ENCODE peak calls at places on chromosome 11, in six cellular contexts. One of them, this sample, is unnamed.

GRCh38 chr11:11155962-11156815 is 196.9 kb downstream of the CSNK2A3 start:
- DNase-seq in HepG2: no peak
- DNase-seq in K562: peak; percentile 77
- DNase-seq in GM12878: no peak
- DNase-seq in SK-N-SH: peak; percentile 54
- DNase-seq in H1: peak; percentile 95
- DNase-seq in this sample: peak; percentile 9

GRCh38 chr11:68501813-68502212 is 41.3 kb downstream of the PPP6R3 start:
- DNase-seq in SK-N-SH: no peak
- DNase-seq in H1: no peak
- DNase-seq in GM12878: no peak
- DNase-seq in HepG2: no peak
- DNase-seq in K562: no peak
- DNase-seq in this sample: no peak

GRCh38 chr11:115453158-115453557 is 51.1 kb downstream of the CADM1 start:
- DNase-seq in H1: no peak
- DNase-seq in HepG2: no peak
- DNase-seq in SK-N-SH: no peak
- DNase-seq in K562: no peak
- DNase-seq in GM12878: no peak
- DNase-seq in this sample: no peak

GRCh38 chr11:102622258-102622657 is 2.9 kb downstream of the MMP20 start:
- DNase-seq in SK-N-SH: no peak
- DNase-seq in H1: no peak
- DNase-seq in GM12878: no peak
- DNase-seq in K562: no peak
- DNase-seq in HepG2: peak; percentile 45
- DNase-seq in this sample: no peak

GRCh38 chr11:71491531-71492329 is 35.3 kb upstream of the KRTAP5-7 start:
- DNase-seq in H1: peak; percentile 28
- DNase-seq in HepG2: no peak
- DNase-seq in GM12878: no peak
- DNase-seq in SK-N-SH: no peak
- DNase-seq in K562: no peak
- DNase-seq in this sample: no peak

GRCh38 chr11:117319214-117319840 is 3.3 kb upstream of the BACE1 start:
- DNase-seq in GM12878: no peak
- DNase-seq in HepG2: no peak
- DNase-seq in SK-N-SH: no peak
- DNase-seq in K562: no peak
- DNase-seq in H1: no peak
- DNase-seq in this sample: no peak

GRCh38 chr11:113201055-113201818 is 113.1 kb upstream of the TTC12 start:
- DNase-seq in K562: no peak
- DNase-seq in SK-N-SH: peak; percentile 72
- DNase-seq in HepG2: no peak
- DNase-seq in H1: no peak
- DNase-seq in GM12878: no peak
- DNase-seq in this sample: no peak

GRCh38 chr11:76083563-76084451 is 122.5 kb downstream of the WNT11 start:
- DNase-seq in H1: no peak
- DNase-seq in K562: no peak
- DNase-seq in SK-N-SH: no peak
- DNase-seq in GM12878: no peak
- DNase-seq in HepG2: no peak
- DNase-seq in this sample: no peak

GRCh38 chr11:8671651-8672062 is 10.8 kb downstream of the TRIM66 start:
- DNase-seq in SK-N-SH: no peak
- DNase-seq in GM12878: no peak
- DNase-seq in HepG2: no peak
- DNase-seq in H1: no peak
- DNase-seq in K562: no peak
- DNase-seq in this sample: no peak

GRCh38 chr11:70124321-70125061 is 46.4 kb downstream of the ANO1 start:
- DNase-seq in K562: no peak
- DNase-seq in GM12878: no peak
- DNase-seq in HepG2: no peak
- DNase-seq in SK-N-SH: no peak
- DNase-seq in H1: no peak
- DNase-seq in this sample: no peak

GRCh38 chr11:47943721-47944554 is 36.4 kb upstream of the PTPRJ start:
- DNase-seq in H1: peak; percentile 65
- DNase-seq in K562: peak; percentile 78
- DNase-seq in HepG2: no peak
- DNase-seq in SK-N-SH: no peak
- DNase-seq in GM12878: no peak
- DNase-seq in this sample: peak; percentile 70

GRCh38 chr11:47950396-47950795 is 30.0 kb upstream of the PTPRJ start:
- DNase-seq in SK-N-SH: no peak
- DNase-seq in K562: no peak
- DNase-seq in GM12878: peak; percentile 11
- DNase-seq in HepG2: no peak
- DNase-seq in H1: no peak
- DNase-seq in this sample: no peak

GRCh38 chr11:47944555-47945128 is 35.7 kb upstream of the PTPRJ start:
- DNase-seq in SK-N-SH: no peak
- DNase-seq in HepG2: no peak
- DNase-seq in K562: no peak
- DNase-seq in GM12878: no peak
- DNase-seq in H1: no peak
- DNase-seq in this sample: no peak

GRCh38 chr11:47948137-47948536 is 32.2 kb upstream of the PTPRJ start:
- DNase-seq in SK-N-SH: no peak
- DNase-seq in GM12878: no peak
- DNase-seq in K562: peak; percentile 70
- DNase-seq in H1: no peak
- DNase-seq in HepG2: no peak
- DNase-seq in this sample: no peak

DNA sequence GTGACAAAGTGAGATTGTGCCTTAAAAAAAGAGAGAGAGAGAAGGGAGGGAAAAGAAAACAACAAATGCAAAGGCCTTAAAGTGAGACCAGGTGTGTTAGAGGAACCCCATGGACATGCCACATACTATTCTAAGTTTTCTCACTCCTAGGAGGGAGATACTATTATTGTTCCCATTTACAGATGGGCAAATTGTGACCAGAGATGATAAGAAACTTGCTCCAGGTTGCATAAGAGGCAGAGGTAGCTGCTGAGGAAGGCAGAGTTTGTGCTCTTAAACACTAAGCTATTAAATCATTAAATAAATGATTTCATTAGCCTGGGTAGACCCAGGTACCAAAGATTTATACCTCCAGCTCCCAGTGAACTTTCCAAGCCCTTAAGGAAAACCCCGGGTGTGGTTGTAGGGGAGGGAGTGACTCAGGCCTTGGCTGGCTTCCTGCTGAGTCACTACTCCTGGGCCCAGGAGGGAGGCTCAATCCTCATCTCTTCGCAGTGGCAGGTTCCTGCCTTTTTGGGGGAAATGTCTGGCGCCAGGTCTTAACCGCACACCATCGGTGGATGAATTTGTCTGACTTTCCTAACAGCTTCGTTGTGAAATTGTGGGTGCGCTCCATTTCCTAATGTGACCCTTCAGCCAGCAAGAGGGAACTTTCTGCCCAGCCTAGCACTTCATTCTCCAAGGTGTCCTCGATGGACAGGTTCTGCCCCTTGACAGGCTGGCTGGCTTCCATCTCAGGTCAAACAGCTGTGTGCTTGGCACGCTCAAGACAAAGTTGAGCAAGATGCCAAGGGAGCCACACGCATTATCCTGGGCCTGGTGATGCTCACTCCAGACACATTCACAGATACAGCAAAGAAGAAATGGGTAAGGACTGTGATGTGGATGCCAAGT is 33.4 kb upstream of the PTPRJ start:
- DNase-seq in H1: no peak
- DNase-seq in GM12878: no peak
- DNase-seq in K562: peak; percentile 86
- DNase-seq in HepG2: no peak
- DNase-seq in SK-N-SH: no peak
- DNase-seq in this sample: peak; percentile 98
- TF ChIP-seq RFX5 in H1: no peak
- TF ChIP-seq RFX5 in GM12878: no peak
- TF ChIP-seq RFX5 in K562: no peak
- TF ChIP-seq RFX5 in HepG2: no peak
- TF ChIP-seq RFX5 in SK-N-SH: no peak
- TF ChIP-seq RFX5 in this sample: no peak

GRCh38 chr11:86799680-86800075 is 664 bp upstream of the PRSS23 start:
- DNase-seq in GM12878: no peak
- DNase-seq in H1: no peak
- DNase-seq in SK-N-SH: peak; percentile 40
- DNase-seq in HepG2: no peak
- DNase-seq in K562: no peak
- DNase-seq in this sample: no peak

GRCh38 chr11:86800956-86801264 is 568 bp downstream of the PRSS23 start:
- DNase-seq in H1: no peak
- DNase-seq in K562: no peak
- DNase-seq in HepG2: no peak
- DNase-seq in GM12878: no peak
- DNase-seq in SK-N-SH: no peak
- DNase-seq in this sample: no peak

GRCh38 chr11:86802146-86802545 is 1.8 kb downstream of the PRSS23 start:
- DNase-seq in GM12878: no peak
- DNase-seq in K562: no peak
- DNase-seq in H1: no peak
- DNase-seq in SK-N-SH: no peak
- DNase-seq in HepG2: no peak
- DNase-seq in this sample: no peak

GRCh38 chr11:86798988-86799387 is 1.4 kb upstream of the PRSS23 start:
- DNase-seq in SK-N-SH: no peak
- DNase-seq in H1: no peak
- DNase-seq in K562: no peak
- DNase-seq in HepG2: no peak
- DNase-seq in GM12878: no peak
- DNase-seq in this sample: no peak

DNA sequence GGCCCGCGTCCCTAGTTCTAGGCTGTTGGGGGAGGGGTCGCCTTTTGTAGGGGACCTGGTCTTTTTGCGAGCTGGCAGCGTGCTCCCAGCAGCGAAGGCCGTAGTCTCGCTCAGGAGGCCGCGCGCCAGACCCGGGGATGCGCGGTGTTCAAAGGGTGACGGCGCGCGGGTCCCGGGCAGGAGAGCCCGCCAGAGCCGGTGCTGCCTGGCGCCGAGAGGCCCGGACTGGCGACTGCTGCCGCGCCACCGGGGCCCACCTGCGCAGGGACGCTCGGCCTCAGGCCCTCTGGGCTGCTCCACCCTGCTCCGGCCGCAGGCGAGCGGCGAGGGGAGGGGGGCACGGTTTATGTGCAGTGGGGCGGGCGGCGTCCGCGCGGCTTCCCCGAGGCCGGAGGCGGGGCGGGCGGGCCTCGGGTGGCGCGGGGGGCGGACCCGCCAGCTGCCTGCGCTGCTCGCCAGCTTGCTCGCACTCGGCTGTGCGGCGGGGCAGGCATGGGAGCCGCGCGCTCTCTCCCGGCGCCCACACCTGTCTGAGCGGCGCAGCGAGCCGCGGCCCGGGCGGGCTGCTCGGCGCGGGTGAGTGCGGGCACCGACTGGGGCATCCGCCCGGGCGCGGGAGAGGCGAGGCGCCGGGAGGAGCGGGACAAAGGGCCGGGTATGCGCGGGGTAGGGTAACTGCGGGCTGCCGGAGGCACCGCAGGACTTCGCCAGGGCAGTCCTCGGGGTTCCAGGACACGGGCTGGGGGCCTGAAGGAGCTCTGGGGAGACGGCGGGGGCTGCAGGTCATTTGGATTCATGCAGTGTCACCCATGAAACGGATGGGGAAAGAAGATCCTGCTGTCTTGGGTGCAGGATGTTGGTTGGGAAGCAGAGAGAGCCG is at the start of gene PRSS23:
- DNase-seq in H1: peak; percentile 76
- DNase-seq in GM12878: no peak
- DNase-seq in K562: peak; percentile 36
- DNase-seq in SK-N-SH: peak; percentile 88
- DNase-seq in HepG2: no peak
- DNase-seq in this sample: peak; percentile 70
- TF ChIP-seq EP300 in H1: no peak
- TF ChIP-seq EP300 in GM12878: no peak
- TF ChIP-seq EP300 in K562: no peak
- TF ChIP-seq EP300 in SK-N-SH: no peak
- TF ChIP-seq EP300 in HepG2: no peak
- TF ChIP-seq EP300 in this sample: no peak

GRCh38 chr11:96260067-96260511 is 82.9 kb downstream of the MAML2 start:
- DNase-seq in K562: no peak
- DNase-seq in H1: no peak
- DNase-seq in HepG2: no peak
- DNase-seq in GM12878: no peak
- DNase-seq in SK-N-SH: no peak
- DNase-seq in this sample: no peak

GRCh38 chr11:96259053-96259837 is 83.8 kb downstream of the MAML2 start:
- DNase-seq in SK-N-SH: no peak
- DNase-seq in HepG2: no peak
- DNase-seq in GM12878: no peak
- DNase-seq in H1: no peak
- DNase-seq in K562: no peak
- DNase-seq in this sample: peak; percentile 10

GRCh38 chr11:96257972-96258951 is 84.7 kb downstream of the MAML2 start:
- DNase-seq in K562: no peak
- DNase-seq in SK-N-SH: no peak
- DNase-seq in H1: no peak
- DNase-seq in GM12878: no peak
- DNase-seq in HepG2: no peak
- DNase-seq in this sample: no peak

GRCh38 chr11:96263361-96263763 is 79.6 kb downstream of the MAML2 start:
- DNase-seq in SK-N-SH: no peak
- DNase-seq in K562: no peak
- DNase-seq in HepG2: peak; percentile 14
- DNase-seq in H1: no peak
- DNase-seq in GM12878: no peak
- DNase-seq in this sample: peak; percentile 37

GRCh38 chr11:96260526-96260925 is 82.5 kb downstream of the MAML2 start:
- DNase-seq in SK-N-SH: no peak
- DNase-seq in H1: no peak
- DNase-seq in K562: no peak
- DNase-seq in GM12878: no peak
- DNase-seq in HepG2: no peak
- DNase-seq in this sample: no peak
- TF ChIP-seq RFX5 in SK-N-SH: no peak
- TF ChIP-seq RFX5 in H1: no peak
- TF ChIP-seq RFX5 in K562: no peak
- TF ChIP-seq RFX5 in GM12878: no peak
- TF ChIP-seq RFX5 in HepG2: no peak
- TF ChIP-seq RFX5 in this sample: no peak

GRCh38 chr11:94926698-94927237 is 46.6 kb downstream of the CWC15 start:
- DNase-seq in K562: no peak
- DNase-seq in GM12878: no peak
- DNase-seq in SK-N-SH: peak; percentile 41
- DNase-seq in H1: no peak
- DNase-seq in HepG2: no peak
- DNase-seq in this sample: no peak
- TF ChIP-seq EP300 in K562: no peak
- TF ChIP-seq EP300 in GM12878: no peak
- TF ChIP-seq EP300 in SK-N-SH: peak; percentile 84
- TF ChIP-seq EP300 in H1: no peak
- TF ChIP-seq EP300 in HepG2: no peak
- TF ChIP-seq EP300 in this sample: no peak

DNA sequence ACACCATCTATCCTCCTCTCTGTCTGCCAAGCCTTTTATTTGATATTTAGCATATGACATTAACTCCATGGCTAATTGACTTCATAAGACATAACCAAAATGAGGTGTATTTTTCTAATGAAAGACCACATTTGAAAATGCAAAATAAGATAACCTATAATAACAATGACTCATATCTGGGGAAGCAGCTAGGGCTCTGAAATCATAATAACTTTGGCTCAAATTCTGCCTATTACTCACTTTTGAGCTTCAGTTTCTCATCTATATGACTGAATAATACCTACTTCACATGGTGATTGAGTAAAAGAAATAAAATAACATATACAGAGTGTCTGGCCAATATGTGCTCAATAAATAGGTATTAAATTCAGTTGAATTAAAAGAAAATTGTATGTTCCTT is 1419.8 kb upstream of the TENM4 start:
- DNase-seq in SK-N-SH: no peak
- DNase-seq in H1: no peak
- DNase-seq in GM12878: no peak
- DNase-seq in HepG2: no peak
- DNase-seq in K562: no peak
- DNase-seq in this sample: no peak
- TF ChIP-seq RFX5 in SK-N-SH: no peak
- TF ChIP-seq RFX5 in H1: no peak
- TF ChIP-seq RFX5 in GM12878: no peak
- TF ChIP-seq RFX5 in HepG2: no peak
- TF ChIP-seq RFX5 in K562: no peak
- TF ChIP-seq RFX5 in this sample: no peak